ENCODE peak calls at places on chromosome 7, in nine cellular contexts. K, L, M, I, Z, F, S, Q and O are unnamed samples.

GRCh38 chr7:111005445-111005844 is 85.5 kb upstream of the LRRN3 start:
- DNase-seq in Z (no peak), K (no peak), Q (no peak), M (no peak), I (no peak), F (no peak), L (no peak), S (no peak), O (no peak)

GRCh38 chr7:44398953-44399574 is 73.7 kb upstream of the CAMK2B start:
- DNase-seq in M (no peak), K (no peak), Q (no peak), I (no peak), L (no peak), F (no peak), Z (no peak), S (peak), O (no peak)

GRCh38 chr7:158536871-158537865 is 50.5 kb downstream of the PTPRN2 start:
- DNase-seq in F (peak), I (no peak), S (no peak), Z (no peak), L (no peak), K (no peak), Q (no peak), M (no peak), O (no peak)

GRCh38 chr7:3598855-3599254 is 297.8 kb downstream of the SDK1 start:
- DNase-seq in M (no peak), L (no peak), Q (no peak), Z (no peak), S (no peak), I (no peak), K (no peak), F (no peak), O (no peak)

GRCh38 chr7:25407932-25408480 is 179.7 kb upstream of the NPVF start:
- DNase-seq in S (no peak), M (peak), Q (no peak), F (no peak), L (no peak), Z (no peak), K (no peak), I (no peak), O (no peak)

GRCh38 chr7:150875791-150876190 is 23.5 kb downstream of the AOC1 start:
- DNase-seq in L (no peak), Z (no peak), K (no peak), Q (peak), S (no peak), F (peak), M (no peak), I (no peak), O (no peak)

GRCh38 chr7:50641442-50642405 is 76.5 kb upstream of the DDC start:
- DNase-seq in L (no peak), S (no peak), Q (no peak), Z (no peak), K (no peak), I (no peak), F (peak), M (no peak), O (peak)

GRCh38 chr7:101153969-101154692 is at the start of gene AP1S1:
- DNase-seq in Z (peak), S (peak), K (peak), Q (peak), I (peak), F (peak), L (peak), M (peak), O (peak)

GRCh38 chr7:10940748-10941358 is 32.8 kb upstream of the PHF14 start:
- DNase-seq in S (no peak), K (no peak), M (no peak), F (peak), Q (peak), I (no peak), L (no peak), Z (peak), O (no peak)

GRCh38 chr7:26085771-26086170 is 66.2 kb upstream of the NFE2L3 start:
- DNase-seq in I (no peak), Q (no peak), M (no peak), F (no peak), Z (no peak), S (no peak), K (no peak), L (no peak), O (no peak)

GRCh38 chr7:112994666-112995065 is 92.0 kb downstream of the GPR85 start:
- DNase-seq in F (no peak), M (no peak), K (no peak), Q (no peak), S (no peak), L (no peak), I (no peak), Z (no peak), O (no peak)

GRCh38 chr7:39682042-39682441 is 58.7 kb downstream of the RALA start:
- DNase-seq in K (no peak), Z (no peak), I (no peak), L (no peak), S (no peak), F (no peak), Q (no peak), M (no peak), O (no peak)

GRCh38 chr7:38147005-38147404 is 31.0 kb upstream of the STARD3NL start:
- DNase-seq in F (peak), Q (no peak), M (no peak), L (no peak), K (no peak), I (no peak), Z (no peak), S (no peak), O (no peak)

GRCh38 chr7:157980774-157981173 is 606.8 kb downstream of the PTPRN2 start:
- DNase-seq in L (no peak), Z (no peak), K (no peak), F (peak), I (no peak), M (no peak), Q (no peak), S (no peak), O (no peak)

GRCh38 chr7:97973206-97973658 is 16.8 kb downstream of the OCM2 start:
- DNase-seq in S (no peak), M (no peak), L (no peak), Q (peak), K (no peak), I (no peak), F (no peak), Z (no peak), O (no peak)

GRCh38 chr7:15685358-15686181 is 913 bp downstream of the MEOX2 start:
- DNase-seq in F (no peak), Q (no peak), I (no peak), M (peak), Z (no peak), K (peak), S (peak), L (peak), O (peak)

GRCh38 chr7:120165231-120165630 is 107.7 kb upstream of the KCND2 start:
- DNase-seq in Z (no peak), S (no peak), L (no peak), M (no peak), F (no peak), I (no peak), K (no peak), Q (no peak), O (no peak)

GRCh38 chr7:5686131-5686530 is 95.3 kb downstream of the RNF216 start:
- DNase-seq in M (no peak), K (no peak), F (no peak), S (no peak), I (no peak), Q (no peak), L (no peak), Z (no peak), O (no peak)

GRCh38 chr7:112505495-112505894 is 24.7 kb downstream of the LSMEM1 start:
- DNase-seq in L (no peak), Z (no peak), I (no peak), S (peak), M (no peak), Q (no peak), F (no peak), K (no peak), O (no peak)

GRCh38 chr7:28192786-28193581 is 12.4 kb upstream of the JAZF1 start:
- DNase-seq in K (no peak), Q (no peak), L (no peak), F (peak), I (no peak), Z (no peak), M (no peak), S (peak), O (no peak)

GRCh38 chr7:74501298-74501697 is 47.6 kb downstream of the GTF2IRD1 start:
- DNase-seq in K (no peak), Z (peak), F (no peak), Q (no peak), I (peak), L (no peak), M (no peak), S (no peak), O (peak)

GRCh38 chr7:11155883-11156282 is 182.2 kb downstream of the PHF14 start:
- DNase-seq in Q (no peak), Z (no peak), K (no peak), F (no peak), L (no peak), M (no peak), I (no peak), S (peak), O (no peak)

GRCh38 chr7:34058791-34059550 is 153.6 kb downstream of the BMPER start:
- DNase-seq in M (no peak), Z (no peak), S (no peak), L (peak), F (no peak), K (no peak), I (no peak), Q (no peak), O (no peak)

GRCh38 chr7:93693796-93694195 is 119.3 kb upstream of the CALCR start:
- DNase-seq in Z (no peak), F (no peak), S (no peak), I (no peak), M (no peak), K (no peak), L (no peak), Q (no peak), O (no peak)

DNA sequence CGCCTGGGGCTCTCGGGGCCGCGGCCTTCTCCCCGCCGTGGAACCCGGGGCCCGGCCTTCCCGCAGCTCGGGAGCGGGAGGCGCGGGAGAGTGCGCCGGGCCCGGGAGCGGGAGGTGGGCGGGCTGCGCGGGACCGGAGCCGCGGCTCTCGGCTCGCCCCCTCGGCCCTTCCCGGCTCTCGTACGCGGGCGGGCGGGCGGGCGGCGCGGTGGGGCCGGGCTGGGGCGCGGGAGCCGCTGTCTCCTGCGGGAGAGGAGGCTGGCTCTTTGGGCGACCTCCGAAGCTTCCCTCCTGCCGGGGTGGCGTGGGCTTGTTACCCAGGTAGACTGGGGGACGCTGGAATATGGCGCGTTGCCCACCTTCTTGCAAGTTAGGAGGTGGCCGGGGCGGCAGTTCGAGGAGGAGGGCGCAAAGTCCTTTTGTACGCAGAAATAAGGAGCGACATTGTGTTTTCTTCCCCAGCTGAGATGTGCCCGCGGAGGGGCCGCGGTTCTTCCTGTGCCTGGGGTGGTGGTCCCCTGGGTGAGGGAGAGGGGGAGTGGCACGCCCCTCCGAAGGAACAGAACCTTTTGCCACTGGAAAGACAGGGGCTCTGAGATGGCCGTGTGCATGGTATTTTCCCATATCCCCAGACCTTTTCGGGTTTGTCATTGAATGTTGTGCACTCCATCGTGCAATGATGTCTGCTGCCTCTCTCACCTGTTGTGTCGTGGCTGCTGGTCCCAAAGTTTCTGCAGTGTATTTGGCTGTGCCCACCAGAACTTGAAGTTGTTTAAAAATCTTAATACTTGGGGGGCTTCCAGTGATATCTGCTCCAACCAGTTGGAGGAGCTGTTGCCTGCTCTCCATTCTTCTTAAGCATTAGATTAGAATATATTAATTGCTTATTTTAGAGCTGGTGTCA is 844 bp downstream of the NRF1 start:
- DNase-seq in M (peak), F (peak), L (peak), S (peak), I (peak), K (peak), Q (peak), Z (peak), O (peak)
- TF ChIP-seq CTCF in M (peak), F (peak), L (peak), S (peak), I (no peak), K (peak), Q (peak), Z (peak), O (peak)

DNA sequence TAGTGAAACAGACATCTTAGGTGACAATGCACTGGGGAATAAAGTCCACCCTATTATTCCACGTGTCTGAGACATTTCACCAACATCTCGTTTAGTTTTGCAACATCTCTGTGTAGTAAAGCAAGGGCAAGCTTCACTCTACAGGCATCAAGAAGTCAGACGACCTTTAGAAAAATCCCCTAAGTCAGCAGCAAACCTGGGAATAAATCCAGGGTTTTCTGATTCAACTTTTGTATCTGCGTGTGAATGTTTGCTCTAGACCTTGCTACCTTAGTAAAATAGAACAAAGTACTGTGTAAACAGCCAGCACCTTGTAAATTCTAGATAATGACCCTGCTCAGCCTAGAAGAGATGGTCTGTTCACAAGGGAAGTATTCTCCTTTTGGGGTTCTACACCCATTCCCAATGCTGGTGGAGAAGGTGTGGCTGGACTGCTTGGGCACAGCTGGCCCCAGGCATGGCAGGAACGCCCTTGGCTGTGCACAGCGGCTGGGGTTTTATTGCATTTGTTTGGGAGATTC is 38.4 kb upstream of the GALNTL5 start:
- DNase-seq in I (no peak), Q (no peak), F (peak), M (no peak), L (peak), K (no peak), S (no peak), Z (peak), O (no peak)
- TF ChIP-seq POLR2A in I (no peak), Q (no peak), F (no peak), M (no peak), L (no peak), K (no peak), S (no peak), Z (no peak), O (no peak)

GRCh38 chr7:149188637-149189259 is 6.6 kb upstream of the ZNF282 start:
- DNase-seq in Z (no peak), M (no peak), L (no peak), K (peak), I (no peak), F (no peak), Q (no peak), S (no peak), O (no peak)
- TF ChIP-seq CTCF in Z (no peak), M (no peak), L (no peak), K (no peak), I (no peak), F (no peak), Q (no peak), S (no peak), O (no peak)

GRCh38 chr7:27185708-27186449 is 847 bp upstream of the HOXA11 start:
- DNase-seq in Q (no peak), Z (peak), F (peak), S (no peak), L (no peak), I (peak), K (no peak), M (no peak), O (no peak)

GRCh38 chr7:27185013-27185707 is at the start of gene HOXA11:
- DNase-seq in I (peak), L (peak), Z (peak), S (peak), K (no peak), F (peak), Q (no peak), M (peak), O (peak)

GRCh38 chr7:27182861-27183681 is 2.0 kb downstream of the HOXA11 start:
- DNase-seq in L (no peak), F (peak), S (no peak), Q (no peak), I (peak), K (no peak), M (peak), Z (peak), O (no peak)

GRCh38 chr7:27183682-27184341 is 1.2 kb downstream of the HOXA11 start:
- DNase-seq in Z (peak), I (peak), M (peak), K (no peak), S (no peak), Q (no peak), L (no peak), F (peak), O (no peak)

DNA sequence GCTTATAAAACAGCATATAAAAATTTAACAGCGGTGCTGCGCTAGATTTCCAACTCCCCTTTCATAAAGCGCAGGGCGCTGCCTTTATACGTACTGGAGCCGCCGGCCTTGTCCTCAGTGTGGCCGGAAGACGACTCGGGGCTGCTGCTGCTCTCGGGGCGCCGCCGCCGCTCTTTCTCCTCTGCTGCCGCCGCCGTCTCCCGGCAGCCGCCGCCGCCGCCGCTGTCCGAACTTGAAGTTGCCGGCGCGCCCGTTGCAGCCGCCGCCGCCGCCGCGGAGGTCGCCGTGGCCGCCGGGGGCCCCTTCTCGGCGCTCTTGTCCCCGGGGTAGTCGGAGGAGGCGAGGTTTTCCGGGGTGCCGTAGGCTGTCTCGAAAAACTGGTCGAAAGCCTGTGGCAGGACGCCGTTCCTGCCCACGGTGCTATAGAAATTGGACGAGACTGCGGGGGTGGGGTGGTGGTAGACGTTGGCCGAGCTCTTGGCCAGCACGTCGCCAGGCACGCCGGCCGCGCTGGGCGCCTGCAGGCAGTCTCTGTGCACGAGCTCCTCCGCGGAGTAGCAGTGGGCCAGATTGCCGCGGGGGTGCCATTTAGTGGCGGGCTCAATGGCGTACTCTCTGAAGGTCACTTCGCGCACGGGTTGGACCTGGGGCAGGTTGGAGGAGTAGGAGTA is 555 bp downstream of the HOXA11 start:
- DNase-seq in Q (peak), I (peak), F (peak), L (no peak), S (peak), Z (peak), M (peak), K (peak), O (no peak)
- TF ChIP-seq POLR2A in Q (peak), I (no peak), F (peak), L (no peak), S (no peak), Z (peak), M (no peak), K (no peak), O (no peak)